ENCODE peak calls at places on chromosomes 7 and 10, in five cellular contexts. U is tibial artery, J is fibroblast of lung, C is breast epithelium, L is right atrium auricular region. P is an unnamed sample.

GRCh38 chr10:74730246-74730645 is 96.2 kb upstream of the KAT6B start:
- DNase-seq in U (no peak), J (no peak), C (no peak), L (no peak), P (no peak)

GRCh38 chr10:122461367-122461728 is at the start of gene HTRA1:
- DNase-seq in U (peak; percentile 93), J (peak; percentile 64), C (peak; percentile 61), L (no peak), P (peak; percentile 38)

GRCh38 chr10:73439055-73439454 is 5.7 kb upstream of the MSS51 start:
- DNase-seq in U (no peak), J (peak; percentile 36), C (no peak), L (no peak), P (no peak)

GRCh38 chr10:96267234-96267705 is 4.1 kb downstream of the BLNK start:
- DNase-seq in U (no peak), J (no peak), C (no peak), L (no peak), P (no peak)

GRCh38 chr7:12719141-12719919 is 31.9 kb downstream of the ARL4A start:
- DNase-seq in U (no peak), J (peak; percentile 86), C (no peak), L (no peak), P (no peak)

GRCh38 chr7:100483728-100484635 is at the start of gene NYAP1:
- DNase-seq in U (no peak), J (peak; percentile 31), C (no peak), L (no peak), P (peak; percentile 77)

GRCh38 chr7:133650067-133650466 is 397.2 kb downstream of the EXOC4 start:
- DNase-seq in U (no peak), J (peak; percentile 71), C (no peak), L (no peak), P (no peak)

GRCh38 chr7:117588352-117588794 is 108.5 kb downstream of the CFTR start:
- DNase-seq in U (no peak), J (peak; percentile 66), C (no peak), L (no peak), P (no peak)

GRCh38 chr7:19705663-19706062 is 3.2 kb downstream of the POLR1F start:
- DNase-seq in U (no peak), J (no peak), C (no peak), L (no peak), P (no peak)

GRCh38 chr7:150507947-150508602 is 6.6 kb upstream of the GIMAP7 start:
- DNase-seq in U (no peak), J (no peak), C (no peak), L (no peak), P (no peak)

GRCh38 chr10:131674130-131674529 is 226.7 kb upstream of the PPP2R2D start:
- DNase-seq in U (no peak), J (no peak), C (no peak), L (no peak), P (no peak)

GRCh38 chr10:124745678-124746077 is 1.5 kb upstream of the FAM53B start:
- DNase-seq in U (no peak), J (peak; percentile 38), C (no peak), L (no peak), P (no peak)
- TF ChIP-seq CTCF in U (peak; percentile 34), J (peak; percentile 21), C (peak; percentile 29), L (peak; percentile 63), P (peak; percentile 38)

GRCh38 chr7:137791947-137792346 is 54.8 kb downstream of the DGKI start:
- DNase-seq in U (no peak), J (no peak), C (no peak), L (no peak), P (no peak)
- TF ChIP-seq CTCF in U (no peak), J (no peak), C (no peak), L (no peak), P (no peak)

GRCh38 chr7:3200504-3200903 is 100.5 kb upstream of the SDK1 start:
- DNase-seq in U (no peak), J (peak; percentile 49), C (no peak), L (no peak), P (no peak)
- TF ChIP-seq CTCF in U (no peak), J (peak; percentile 18), C (no peak), L (peak; percentile 49), P (peak; percentile 55)

GRCh38 chr7:111312966-111313365 is 222.0 kb downstream of the LRRN3 start:
- DNase-seq in U (no peak), J (no peak), C (no peak), L (no peak), P (no peak)
- TF ChIP-seq CTCF in U (no peak), J (no peak), C (no peak), L (no peak), P (no peak)

GRCh38 chr10:30986027-30986672 is 45.5 kb downstream of the ZNF438 start:
- DNase-seq in U (no peak), J (peak; percentile 53), C (no peak), L (no peak), P (no peak)
- TF ChIP-seq CTCF in U (no peak), J (no peak), C (no peak), L (no peak), P (no peak)

P was measured in D721Med.